ENCODE peak calls at places on chromosomes 2 and 18, in four cellular contexts. T is substantia nigra, F is psoas muscle, B is kidney. U is an unnamed sample.

GRCh38 chr18:57427429-57428181 is 7.6 kb upstream of the ONECUT2 start:
- DNase-seq in T (no peak), F (no peak), B (peak; percentile 68), U (peak; percentile 82)

GRCh38 chr2:221969087-221969829 is 329.5 kb downstream of the PAX3 start:
- DNase-seq in T (no peak), F (no peak), B (no peak), U (no peak)

GRCh38 chr2:57882895-57883515 is 163.6 kb upstream of the VRK2 start:
- DNase-seq in T (no peak), F (no peak), B (no peak), U (peak; percentile 39)

GRCh38 chr2:1813371-1813770 is 69.1 kb upstream of the PXDN start:
- DNase-seq in T (no peak), F (peak; percentile 48), B (peak; percentile 69), U (no peak)

GRCh38 chr2:203786912-203787311 is 80.5 kb downstream of the CD28 start:
- DNase-seq in T (no peak), F (no peak), B (no peak), U (no peak)

GRCh38 chr18:354456-354855 is 86.6 kb upstream of the THOC1 start:
- DNase-seq in T (no peak), F (no peak), B (no peak), U (no peak)

GRCh38 chr2:100955226-100955625 is 46.9 kb upstream of the RPL31 start:
- DNase-seq in T (no peak), F (no peak), B (no peak), U (no peak)

GRCh38 chr2:161946489-161947107 is 127.4 kb downstream of the DPP4 start:
- DNase-seq in T (no peak), F (no peak), B (no peak), U (peak; percentile 32)

GRCh38 chr2:77977486-77978063 is 455.4 kb upstream of the LRRTM4 start:
- DNase-seq in T (no peak), F (no peak), B (no peak), U (peak; percentile 1)

GRCh38 chr2:233513953-233514655 is 52.5 kb downstream of the USP40 start:
- DNase-seq in T (no peak), F (no peak), B (no peak), U (no peak)

GRCh38 chr2:138712212-138712979 is 67.8 kb downstream of the NXPH2 start:
- DNase-seq in T (no peak), F (no peak), B (no peak), U (no peak)

GRCh38 chr2:941811-942360 is 8.8 kb upstream of the SNTG2 start:
- DNase-seq in T (no peak), F (no peak), B (no peak), U (no peak)

GRCh38 chr18:27996792-27997191 is 180.1 kb downstream of the CDH2 start:
- DNase-seq in T (no peak), F (no peak), B (no peak), U (no peak)

GRCh38 chr2:101870444-101870843 is 121.3 kb upstream of the IL1R2 start:
- DNase-seq in T (no peak), F (no peak), B (no peak), U (no peak)

GRCh38 chr2:13545320-13545719 is 828.6 kb downstream of the TRIB2 start:
- DNase-seq in T (no peak), F (no peak), B (no peak), U (no peak)

GRCh38 chr2:234395801-234396478 is 100.9 kb downstream of the ARL4C start:
- DNase-seq in T (no peak), F (no peak), B (no peak), U (no peak)

GRCh38 chr2:229665158-229665557 is 49.2 kb downstream of the DNER start:
- DNase-seq in T (no peak), F (no peak), B (no peak), U (no peak)

GRCh38 chr18:73766915-73767314 is 380.7 kb downstream of the FBXO15 start:
- DNase-seq in T (no peak), F (no peak), B (no peak), U (no peak)

GRCh38 chr2:238998775-238999174 is 150.9 kb downstream of the TWIST2 start:
- DNase-seq in T (no peak), F (no peak), B (no peak), U (no peak)

GRCh38 chr2:215556979-215557378 is 121.1 kb upstream of the FN1 start:
- DNase-seq in T (no peak), F (no peak), B (no peak), U (no peak)

GRCh38 chr2:236769981-236770671 is 200.5 kb downstream of the ACKR3 start:
- DNase-seq in T (no peak), F (no peak), B (no peak), U (no peak)

GRCh38 chr18:37403100-37403781 is 162.4 kb downstream of the CELF4 start:
- DNase-seq in T (no peak), F (peak; percentile 68), B (peak; percentile 84), U (no peak)

GRCh38 chr2:1795842-1796580 is 51.7 kb upstream of the PXDN start:
- DNase-seq in T (no peak), F (no peak), B (peak; percentile 35), U (no peak)

GRCh38 chr2:12251121-12251520 is 465.6 kb upstream of the TRIB2 start:
- DNase-seq in T (no peak), F (no peak), B (no peak), U (no peak)

GRCh38 chr2:176067587-176068002 is 16.2 kb downstream of the EVX2 start:
- DNase-seq in T (no peak), F (no peak), B (peak; percentile 66), U (no peak)

GRCh38 chr2:84906108-84906899 is 848 bp downstream of the TMSB10 start:
- DNase-seq in T (peak; percentile 11), F (peak; percentile 53), B (peak; percentile 88), U (peak; percentile 59)

GRCh38 chr2:148503511-148503910 is 141.0 kb upstream of the EPC2 start:
- DNase-seq in T (no peak), F (no peak), B (no peak), U (peak; percentile 82)

GRCh38 chr2:218130822-218131221 is 5.0 kb downstream of the CXCR2 start:
- DNase-seq in T (no peak), F (no peak), B (no peak), U (no peak)

GRCh38 chr2:58503909-58504308 is 262.8 kb upstream of the FANCL start:
- DNase-seq in T (no peak), F (no peak), B (no peak), U (no peak)

GRCh38 chr2:172398444-172398843 is 28.9 kb upstream of the ITGA6 start:
- DNase-seq in T (no peak), F (no peak), B (no peak), U (peak; percentile 32)

GRCh38 chr2:150624001-150624401 is 136.5 kb upstream of the RND3 start:
- DNase-seq in T (no peak), F (no peak), B (peak; percentile 45), U (no peak)

GRCh38 chr18:13378150-13378549 is 159.6 kb downstream of the LDLRAD4 start:
- DNase-seq in T (no peak), F (no peak), B (no peak), U (no peak)

GRCh38 chr2:129929321-129930290 is 49.9 kb upstream of the RAB6C start:
- DNase-seq in T (peak; percentile 75), F (peak; percentile 87), B (no peak), U (no peak)

GRCh38 chr2:229431331-229431954 is 160.4 kb upstream of the PID1 start:
- DNase-seq in T (no peak), F (no peak), B (no peak), U (peak; percentile 9)

GRCh38 chr2:20664431-20665260 is 2.3 kb upstream of the GDF7 start:
- DNase-seq in T (no peak), F (no peak), B (no peak), U (no peak)

GRCh38 chr2:37324536-37324785 is 172 bp downstream of the PRKD3 start:
- DNase-seq in T (peak; percentile 50), F (peak; percentile 94), B (peak; percentile 96), U (no peak)

GRCh38 chr2:25979006-25979405 is 3.3 kb downstream of the KIF3C start:
- DNase-seq in T (no peak), F (no peak), B (peak; percentile 20), U (no peak)

GRCh38 chr18:42533010-42533409 is 578.0 kb downstream of the PIK3C3 start:
- DNase-seq in T (no peak), F (no peak), B (no peak), U (no peak)

GRCh38 chr18:23812566-23813440 is 123.5 kb downstream of the LAMA3 start:
- DNase-seq in T (no peak), F (no peak), B (no peak), U (peak; percentile 27)

GRCh38 chr2:68936889-68937288 is 15.8 kb downstream of the GKN2 start:
- DNase-seq in T (no peak), F (no peak), B (no peak), U (no peak)

GRCh38 chr2:68936462-68936861 is 16.2 kb downstream of the GKN2 start:
- DNase-seq in T (no peak), F (no peak), B (no peak), U (no peak)

GRCh38 chr2:68934021-68934420 is 18.7 kb downstream of the GKN2 start:
- DNase-seq in T (no peak), F (no peak), B (no peak), U (no peak)

GRCh38 chr2:68937346-68938055 is 15.2 kb downstream of the GKN2 start:
- DNase-seq in T (no peak), F (no peak), B (no peak), U (no peak)

GRCh38 chr2:68935471-68935870 is 17.2 kb downstream of the GKN2 start:
- DNase-seq in T (no peak), F (no peak), B (no peak), U (no peak)
- H3K27ac ChIP-seq in T (no peak overlapping the region), F (no peak overlapping the region), B (no peak overlapping the region), U (no peak overlapping the region)

DNA sequence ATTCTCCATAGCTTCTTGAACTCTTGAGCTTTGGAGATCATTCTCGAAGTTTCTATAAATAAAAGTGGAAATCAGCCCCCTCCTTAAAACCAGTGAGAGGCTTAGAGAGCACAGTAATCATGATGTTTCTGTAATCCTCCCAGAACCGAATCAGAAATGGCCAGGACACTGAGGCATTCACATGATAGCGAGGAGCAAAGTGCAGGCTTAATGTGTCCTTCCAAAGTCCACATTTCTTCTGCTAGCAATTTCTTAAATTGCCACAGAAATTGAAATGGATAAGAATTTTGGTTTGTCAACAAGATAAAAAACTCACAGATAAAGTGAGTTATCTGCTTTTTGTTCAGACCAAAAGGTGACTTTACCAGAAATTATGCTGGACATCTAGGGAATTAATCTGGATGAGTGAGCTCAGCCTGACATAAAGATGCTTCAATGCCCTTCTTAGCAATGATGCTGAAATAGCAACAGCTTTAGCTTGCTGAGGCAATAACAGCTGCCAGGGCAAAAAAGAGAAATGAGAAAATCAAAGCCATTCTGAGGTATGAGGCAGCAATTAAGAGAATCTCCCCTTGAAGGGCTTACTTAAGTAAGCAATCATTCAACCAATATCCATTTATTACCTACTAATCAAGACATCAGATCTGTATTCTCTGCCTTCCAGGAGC is 82.4 kb upstream of the PHLPP1 start:
- DNase-seq in T (no peak), F (no peak), B (no peak), U (peak; percentile 59)
- H3K27ac ChIP-seq in T (no peak overlapping the region), F (no peak overlapping the region), B (no peak overlapping the region), U (no peak overlapping the region)

GRCh38 chr2:196638765-196639164 is 750 bp upstream of the CCDC150 start:
- DNase-seq in T (no peak), F (no peak), B (peak; percentile 62), U (no peak)
- H3K27ac ChIP-seq in T (no peak overlapping the region), F (no peak overlapping the region), B (no peak overlapping the region), U (no peak overlapping the region)

GRCh38 chr18:55779461-55779710 is 191.4 kb upstream of the TCF4 start:
- DNase-seq in T (no peak), F (peak; percentile 54), B (no peak), U (no peak)
- H3K27ac ChIP-seq in T (peak overlapping the region; percentile 83), F (peak overlapping the region; percentile 82), B (no peak overlapping the region), U (peak overlapping the region; percentile 79)

GRCh38 chr18:8793445-8794132 is 88.2 kb downstream of the MTCL1 start:
- DNase-seq in T (no peak), F (no peak), B (no peak), U (peak; percentile 23)
- H3K27ac ChIP-seq in T (no peak overlapping the region), F (no peak overlapping the region), B (no peak overlapping the region), U (no peak overlapping the region)